ENCODE peak calls at places on chromosomes 5 and 9, in nine cellular contexts. Y, H, O, L, C, N, W, G and J are unnamed samples. For H3K36me3 and H3K4me1, the result is how much of the 10 kb centered on the place peaks cover.

GRCh38 chr5:97192580-97193421 is 9.8 kb upstream of the RIOK2 start:
- DNase-seq in G (no peak), L (no peak), Y (peak), C (no peak), W (no peak), H (no peak), N (no peak), O (peak), J (no peak)

GRCh38 chr9:83583151-83584014 is 39.6 kb upstream of the IDNK start:
- DNase-seq in C (no peak), O (no peak), Y (peak), W (no peak), N (peak), H (no peak), L (peak), G (peak), J (peak)

GRCh38 chr9:126453156-126453963 is 126.7 kb downstream of the MVB12B start:
- DNase-seq in G (no peak), L (no peak), W (no peak), H (no peak), O (no peak), N (no peak), Y (no peak), C (no peak), J (no peak)

GRCh38 chr5:54083851-54084250 is 226.5 kb downstream of the ARL15 start:
- DNase-seq in Y (peak), W (no peak), N (no peak), C (no peak), L (no peak), O (no peak), H (no peak), G (no peak), J (no peak)

GRCh38 chr9:14107977-14108376 is 206.0 kb downstream of the NFIB start:
- DNase-seq in L (no peak), N (no peak), G (peak), W (no peak), C (no peak), H (no peak), O (no peak), Y (no peak), J (no peak)

GRCh38 chr5:76104027-76104426 is 20.8 kb downstream of the SV2C start:
- DNase-seq in G (peak), H (no peak), C (no peak), L (no peak), N (peak), Y (peak), W (no peak), O (no peak), J (no peak)

GRCh38 chr9:105064248-105065118 is 136.5 kb upstream of the ABCA1 start:
- DNase-seq in L (peak), Y (peak), O (peak), G (peak), W (peak), H (peak), C (peak), N (peak), J (peak)

GRCh38 chr5:179821298-179822058 is 773 bp downstream of the SQSTM1 start:
- DNase-seq in H (peak), O (peak), W (peak), C (peak), Y (peak), N (peak), G (peak), L (peak), J (peak)

GRCh38 chr9:82604947-82605656 is 457.8 kb downstream of the RASEF start:
- DNase-seq in N (no peak), W (no peak), C (no peak), G (peak), O (no peak), L (no peak), H (no peak), Y (no peak), J (peak)

GRCh38 chr5:32317056-32317455 is 4.3 kb upstream of the MTMR12 start:
- DNase-seq in N (no peak), H (no peak), G (no peak), O (peak), C (no peak), L (no peak), Y (no peak), W (no peak), J (no peak)

GRCh38 chr5:78734094-78734845 is 85.7 kb upstream of the LHFPL2 start:
- DNase-seq in Y (no peak), O (no peak), W (no peak), H (no peak), N (no peak), L (no peak), G (no peak), C (no peak), J (no peak)

GRCh38 chr9:124513374-124513994 is 6.3 kb upstream of the NR5A1 start:
- DNase-seq in L (no peak), G (no peak), H (no peak), N (no peak), Y (peak), W (no peak), O (no peak), C (no peak), J (peak)

GRCh38 chr9:35793461-35793860 is 2.1 kb downstream of the NPR2 start:
- DNase-seq in C (no peak), O (no peak), H (no peak), W (no peak), L (no peak), N (no peak), Y (no peak), G (no peak), J (no peak)

GRCh38 chr9:3200331-3200774 is 325.4 kb downstream of the RFX3 start:
- DNase-seq in O (no peak), Y (peak), L (no peak), G (no peak), W (no peak), H (no peak), C (no peak), N (no peak), J (no peak)

GRCh38 chr5:132465095-132465707 is 25.4 kb downstream of the IRF1 start:
- DNase-seq in W (no peak), G (no peak), O (no peak), C (peak), N (peak), L (no peak), Y (no peak), H (no peak), J (no peak)

GRCh38 chr5:135016926-135017325 is 17.1 kb downstream of the PITX1 start:
- DNase-seq in L (peak), N (no peak), H (peak), C (peak), O (no peak), Y (no peak), G (no peak), W (no peak), J (no peak)

GRCh38 chr5:75729321-75729720 is 12.1 kb upstream of the POC5 start:
- DNase-seq in O (no peak), C (no peak), L (no peak), N (peak), G (no peak), W (no peak), H (no peak), Y (no peak), J (no peak)

GRCh38 chr5:118616281-118616680 is 372.1 kb downstream of the DTWD2 start:
- DNase-seq in O (no peak), W (no peak), H (no peak), C (no peak), Y (no peak), L (no peak), N (no peak), G (no peak), J (no peak)

GRCh38 chr5:19241690-19242089 is 746.3 kb downstream of the CDH18 start:
- DNase-seq in Y (peak), L (no peak), C (no peak), O (no peak), G (no peak), W (no peak), N (no peak), H (no peak), J (no peak)

GRCh38 chr5:1523793-1524480 is at the start of gene LPCAT1:
- DNase-seq in Y (peak), H (peak), L (peak), O (peak), W (peak), G (peak), C (peak), N (peak), J (peak)

GRCh38 chr9:98191615-98192502 is 578 bp downstream of the CORO2A start:
- DNase-seq in H (no peak), C (peak), G (peak), L (no peak), O (no peak), N (peak), Y (peak), W (no peak), J (peak)

GRCh38 chr5:171143171-171143570 is 165.9 kb upstream of the TLX3 start:
- DNase-seq in N (no peak), H (no peak), C (no peak), G (no peak), L (no peak), O (no peak), W (no peak), Y (no peak), J (no peak)

GRCh38 chr9:92293075-92293354 is 482 bp downstream of the IARS1 start:
- DNase-seq in G (no peak), L (no peak), W (no peak), C (no peak), O (no peak), Y (no peak), H (no peak), N (no peak), J (no peak)

GRCh38 chr9:126474201-126474765 is 139.4 kb upstream of the LMX1B start:
- DNase-seq in H (no peak), W (no peak), L (no peak), Y (no peak), N (no peak), G (no peak), O (no peak), C (no peak), J (no peak)

GRCh38 chr9:127347831-127348699 is 48.9 kb upstream of the SLC2A8 start:
- DNase-seq in L (no peak), O (peak), N (no peak), W (no peak), Y (no peak), H (no peak), C (no peak), G (peak), J (peak)

GRCh38 chr5:55324006-55324405 is 16.2 kb downstream of the MTREX start:
- DNase-seq in H (no peak), N (no peak), C (no peak), Y (no peak), G (no peak), O (no peak), W (no peak), L (no peak), J (no peak)

GRCh38 chr5:172150514-172151425 is 37.3 kb downstream of the STK10 start:
- DNase-seq in Y (no peak), G (no peak), L (no peak), C (peak), N (peak), W (peak), O (no peak), H (peak), J (peak)

GRCh38 chr5:34854459-34855174 is 15.7 kb downstream of the TTC23L start:
- DNase-seq in W (no peak), L (no peak), O (no peak), N (no peak), G (no peak), C (no peak), Y (peak), H (no peak), J (no peak)

GRCh38 chr5:98101131-98101530 is 672.3 kb upstream of the RGMB start:
- DNase-seq in L (no peak), C (no peak), Y (no peak), W (no peak), O (no peak), N (no peak), G (no peak), H (no peak), J (no peak)

GRCh38 chr5:173472164-173472563 is 143.9 kb upstream of the STC2 start:
- DNase-seq in N (peak), O (peak), H (no peak), L (peak), Y (peak), C (no peak), W (peak), G (peak), J (no peak)

GRCh38 chr5:151107084-151107483 is 26.2 kb upstream of the TNIP1 start:
- DNase-seq in C (no peak), Y (no peak), L (no peak), N (peak), O (no peak), G (no peak), W (no peak), H (no peak), J (no peak)

GRCh38 chr5:151106073-151106472 is 25.2 kb upstream of the TNIP1 start:
- DNase-seq in Y (no peak), L (no peak), C (no peak), N (no peak), H (no peak), W (no peak), O (no peak), G (no peak), J (no peak)

GRCh38 chr5:151108566-151108965 is 27.7 kb upstream of the TNIP1 start:
- DNase-seq in L (no peak), G (no peak), O (no peak), H (no peak), C (no peak), W (no peak), Y (no peak), N (no peak), J (no peak)

GRCh38 chr5:151106509-151106908 is 25.7 kb upstream of the TNIP1 start:
- DNase-seq in H (no peak), N (no peak), Y (no peak), O (no peak), C (no peak), G (no peak), L (no peak), W (no peak), J (no peak)

GRCh38 chr5:151107738-151108520 is 27.1 kb upstream of the TNIP1 start:
- DNase-seq in Y (peak), G (no peak), L (no peak), H (no peak), N (peak), O (peak), W (no peak), C (no peak), J (peak)
- H3K36me3 ChIP-seq in Y (under half), G (under half), L (half or more), H (under half), N (under half), O (under half), W (under half), C (under half), J (under half)

GRCh38 chr5:157552650-157553049 is 22.9 kb downstream of the ADAM19 start:
- DNase-seq in G (no peak), C (no peak), W (no peak), Y (no peak), O (no peak), N (no peak), L (no peak), H (no peak), J (no peak)
- H3K4me1 ChIP-seq in G (under half), C (under half), W (under half), Y (half or more), O (half or more), N (under half), L (half or more), H (under half), J (half or more)

DNA sequence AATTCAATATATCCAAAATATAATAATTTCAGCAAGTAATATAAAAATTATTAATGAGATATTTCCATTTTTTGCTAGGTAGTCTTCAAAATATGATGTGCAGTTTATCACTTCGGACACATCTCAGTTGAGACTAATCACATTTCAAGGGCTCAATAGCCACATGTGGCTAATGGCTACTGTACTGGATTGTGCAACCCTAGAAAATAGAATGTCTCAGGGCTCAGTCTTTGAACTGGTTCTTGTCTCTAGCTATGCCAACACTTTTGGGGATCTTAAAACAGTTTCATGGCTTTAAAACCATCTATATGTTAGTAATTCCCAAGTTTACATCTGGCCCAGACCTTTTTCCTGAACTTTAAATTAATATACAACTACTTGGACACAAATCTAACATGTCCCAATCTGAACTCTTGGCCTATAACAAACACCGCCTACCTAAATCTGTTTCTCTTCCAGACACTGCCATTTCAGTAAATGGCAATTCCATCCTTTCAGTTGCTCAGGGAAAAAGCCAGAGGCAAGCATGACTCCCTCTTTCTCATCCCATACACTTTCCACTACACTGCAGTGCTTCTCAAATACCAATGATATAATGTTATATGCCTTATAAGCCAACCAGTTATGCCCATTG is 18.8 kb downstream of the PTAR1 start:
- DNase-seq in L (no peak), H (no peak), C (no peak), N (no peak), O (no peak), Y (no peak), W (no peak), G (no peak), J (no peak)
- H3K36me3 ChIP-seq in L (under half), H (under half), C (under half), N (under half), O (under half), Y (under half), W (under half), G (under half), J (half or more)

DNA sequence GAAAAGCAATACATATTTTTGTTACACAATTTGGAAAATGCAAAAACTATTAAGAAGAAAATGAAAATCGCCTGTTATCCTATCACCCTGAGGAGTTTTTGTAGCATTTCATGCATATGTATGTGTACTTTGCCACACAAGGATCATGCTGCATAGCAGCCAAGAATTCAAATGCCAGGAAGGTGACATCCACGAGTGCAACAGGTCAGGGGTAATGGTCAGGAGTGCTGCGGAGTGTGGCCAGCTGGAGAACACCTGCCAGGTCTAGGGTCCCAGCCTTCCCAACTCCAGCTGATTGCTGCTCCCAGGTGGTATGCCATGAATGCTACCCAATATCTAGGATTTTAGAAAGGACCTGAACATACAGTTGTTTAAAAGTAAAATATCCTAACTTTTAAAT is 617.1 kb downstream of the PRELID2 start:
- DNase-seq in N (no peak), C (peak), Y (no peak), W (no peak), O (no peak), H (no peak), L (no peak), G (no peak), J (no peak)
- H3K4me1 ChIP-seq in N (under half), C (under half), Y (under half), W (under half), O (under half), H (under half), L (under half), G (under half), J (under half)

DNA sequence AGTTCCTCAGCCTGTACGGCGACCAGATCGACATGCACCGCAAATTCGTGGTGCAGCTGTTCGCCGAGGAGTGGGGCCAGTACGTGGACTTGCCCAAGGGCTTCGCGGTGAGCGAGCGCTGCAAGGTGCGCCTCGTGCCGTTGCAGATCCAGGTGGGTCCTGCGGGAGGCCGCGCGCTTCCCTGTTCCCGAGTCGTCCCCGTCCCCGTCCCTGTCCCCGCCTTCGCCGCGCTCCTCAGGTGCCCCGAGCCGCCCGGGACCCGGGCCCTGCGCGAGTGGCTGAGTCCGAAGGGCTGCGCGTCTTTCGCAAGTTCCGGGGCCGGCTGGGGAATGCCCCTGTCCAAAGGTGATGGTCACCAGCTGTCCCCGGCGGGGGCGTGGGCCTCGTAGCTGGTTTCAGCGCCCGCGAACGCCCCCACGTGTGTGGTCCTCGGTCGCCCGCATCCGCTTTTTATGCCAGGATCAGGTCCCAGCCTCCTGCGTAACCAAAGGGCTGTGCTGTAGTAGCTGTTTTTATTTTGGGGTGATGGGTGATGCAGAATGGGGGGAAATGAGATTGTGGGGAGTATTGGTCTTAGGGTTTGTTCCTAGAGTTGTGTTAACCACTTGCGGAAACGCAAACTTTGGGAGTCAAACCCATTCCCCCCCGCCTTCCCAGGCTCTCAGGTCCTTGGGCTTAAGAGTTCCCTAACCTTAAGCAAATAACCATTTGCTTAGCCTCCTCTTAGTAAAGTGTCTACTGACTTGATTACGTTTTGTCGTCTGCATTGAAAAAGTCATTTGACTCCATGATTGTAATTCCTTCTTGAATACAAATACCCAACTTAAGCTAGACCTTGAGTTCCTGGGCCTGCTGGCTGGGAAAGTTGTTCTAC is 612 bp downstream of the ISOC1 start:
- DNase-seq in O (peak), N (peak), Y (peak), C (peak), W (peak), H (peak), G (peak), L (peak), J (peak)
- H3K36me3 ChIP-seq in O (under half), N (under half), Y (under half), C (under half), W (under half), H (under half), G (under half), L (under half), J (under half)

GRCh38 chr9:114051706-114052105 is 26.4 kb downstream of the AMBP start:
- DNase-seq in C (no peak), N (no peak), W (no peak), L (peak), H (peak), G (no peak), Y (no peak), O (no peak), J (no peak)

GRCh38 chr9:114053246-114054005 is 24.7 kb downstream of the AMBP start:
- DNase-seq in Y (no peak), N (no peak), G (no peak), W (no peak), L (peak), C (no peak), H (peak), O (no peak), J (no peak)

GRCh38 chr9:114055061-114055460 is 23.0 kb downstream of the AMBP start:
- DNase-seq in C (no peak), H (peak), G (no peak), O (no peak), W (no peak), Y (no peak), N (no peak), L (peak), J (no peak)

GRCh38 chr9:114056527-114056926 is 21.6 kb downstream of the AMBP start:
- DNase-seq in W (no peak), N (no peak), H (no peak), L (peak), O (no peak), C (no peak), G (no peak), Y (no peak), J (no peak)

DNA sequence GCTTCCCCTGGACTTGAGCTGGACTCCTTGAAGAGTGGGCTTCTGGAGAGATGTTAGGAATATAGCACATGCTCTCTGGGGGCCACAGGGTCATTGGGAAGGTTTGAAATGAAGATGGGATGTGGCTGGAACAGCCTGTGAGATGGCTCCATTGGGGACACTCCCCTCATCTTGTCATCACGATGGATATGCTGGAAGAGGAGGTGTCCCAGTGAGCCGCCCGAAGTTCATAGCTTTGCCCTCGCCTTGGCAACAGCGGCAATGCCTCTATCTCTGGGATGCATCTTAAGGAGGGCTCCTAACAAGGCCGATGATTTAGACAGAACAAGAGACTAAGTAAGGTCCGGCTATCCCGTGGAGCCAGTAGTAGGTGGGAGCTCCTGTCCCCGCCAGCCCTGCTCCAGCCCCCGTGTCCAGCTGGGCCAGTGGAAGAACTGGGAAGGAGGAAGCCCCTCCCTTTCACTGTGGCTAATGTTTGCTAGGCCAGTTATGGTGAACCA is 23.9 kb downstream of the AMBP start:
- DNase-seq in W (no peak), C (no peak), H (peak), O (no peak), G (no peak), L (peak), N (no peak), Y (no peak), J (no peak)
- H3K4me1 ChIP-seq in W (under half), C (under half), H (under half), O (under half), G (under half), L (under half), N (under half), Y (under half), J (under half)